ENCODE peak calls at places on chromosomes 6 and 20, in five cellular contexts. R, Y, O, X and V are unnamed samples.

GRCh38 chr20:21125072-21125848 is 622 bp upstream of the KIZ start:
- DNase-seq in R (peak; percentile 88), Y (peak; percentile 41), O (peak; percentile 51), X (no peak), V (peak; percentile 63)

GRCh38 chr6:90008908-90009501 is 114.7 kb downstream of the GJA10 start:
- DNase-seq in R (no peak), Y (peak; percentile 68), O (no peak), X (no peak), V (no peak)

GRCh38 chr6:122649701-122650100 is 39.5 kb downstream of the PKIB start:
- DNase-seq in R (no peak), Y (no peak), O (no peak), X (no peak), V (no peak)

GRCh38 chr20:10461495-10461894 is 26.4 kb downstream of the SLX4IP start:
- DNase-seq in R (no peak), Y (no peak), O (no peak), X (no peak), V (no peak)

GRCh38 chr6:101259446-101259845 is 134.1 kb upstream of the GRIK2 start:
- DNase-seq in R (no peak), Y (no peak), O (no peak), X (no peak), V (no peak)

GRCh38 chr6:36915599-36915998 is 29.8 kb downstream of the C6orf89 start:
- DNase-seq in R (no peak), Y (no peak), O (no peak), X (no peak), V (no peak)

GRCh38 chr20:50085481-50086365 is 27.2 kb downstream of the UBE2V1 start:
- DNase-seq in R (peak; percentile 81), Y (peak; percentile 73), O (no peak), X (no peak), V (peak; percentile 46)

GRCh38 chr6:25583099-25583498 is 68.9 kb upstream of the SCGN start:
- DNase-seq in R (no peak), Y (no peak), O (no peak), X (no peak), V (no peak)

DNA sequence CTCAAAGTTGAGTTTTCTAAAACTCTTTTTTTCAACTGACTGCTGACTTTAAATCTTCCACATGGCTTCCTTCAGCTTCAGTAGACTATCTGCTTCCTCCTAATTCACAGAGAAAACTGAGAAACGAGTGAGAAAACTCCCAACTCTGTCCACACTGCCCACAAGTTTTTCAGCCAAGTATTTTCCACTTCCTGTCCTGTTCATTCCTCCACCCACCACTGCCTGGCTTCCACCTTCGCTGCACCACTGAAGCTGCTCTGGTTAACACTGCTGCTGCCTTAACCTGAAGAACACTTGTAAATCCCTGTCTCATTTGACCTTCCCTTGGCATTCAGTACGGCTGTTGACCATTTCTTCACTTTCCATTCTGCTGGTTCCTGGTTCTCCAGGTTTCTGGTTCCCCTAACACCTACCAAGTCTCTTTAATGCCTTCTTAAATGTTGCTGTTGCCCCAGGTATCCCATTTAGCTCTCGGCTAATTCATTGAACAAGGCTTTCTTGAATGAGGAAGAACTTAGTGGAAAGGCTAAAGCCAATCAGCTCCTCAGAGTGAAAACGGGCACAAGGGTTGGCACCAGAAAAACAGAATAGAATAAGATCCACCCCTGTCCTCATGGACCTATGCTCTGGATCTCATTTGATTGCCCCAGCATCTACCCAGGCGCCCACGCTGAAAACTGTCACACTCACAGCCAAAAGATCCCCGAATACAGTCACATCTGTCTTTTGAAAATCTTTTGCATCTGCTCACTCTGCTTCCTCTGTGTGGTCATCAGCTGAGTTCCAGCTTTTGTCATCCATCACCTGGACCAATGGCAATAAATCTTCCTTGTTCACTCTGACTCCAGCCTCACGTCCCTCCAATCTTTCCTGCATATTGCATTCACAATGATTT is 104.4 kb upstream of the TAB2 start:
- DNase-seq in R (no peak), Y (no peak), O (no peak), X (no peak), V (no peak)
- H3K4me1 ChIP-seq in R (no peaks in the 10 kb centered on the region), Y (peaks cover 23% of the 10 kb centered on the region), O (no peaks in the 10 kb centered on the region), X (no peaks in the 10 kb centered on the region), V (no peaks in the 10 kb centered on the region)

GRCh38 chr6:44245912-44246662 is 814 bp upstream of the HSP90AB1 start:
- DNase-seq in R (peak; percentile 71), Y (peak; percentile 81), O (peak; percentile 94), X (no peak), V (peak; percentile 96)

GRCh38 chr6:44248579-44248978 is 1.7 kb downstream of the HSP90AB1 start:
- DNase-seq in R (no peak), Y (no peak), O (no peak), X (no peak), V (no peak)

GRCh38 chr6:44246663-44247337 is at the start of gene HSP90AB1:
- DNase-seq in R (peak; percentile 72), Y (peak; percentile 98), O (peak; percentile 97), X (peak; percentile 92), V (peak; percentile 96)

GRCh38 chr6:44249082-44249748 is 2.3 kb downstream of the HSP90AB1 start:
- DNase-seq in R (no peak), Y (no peak), O (no peak), X (no peak), V (no peak)

GRCh38 chr6:44247338-44248302 is 719 bp downstream of the HSP90AB1 start:
- DNase-seq in R (no peak), Y (peak; percentile 38), O (peak; percentile 83), X (no peak), V (peak; percentile 82)
- TF ChIP-seq POLR2A in R (peak; percentile 8), Y (no peak), O (no peak), X (no peak), V (no peak)

GRCh38 chr20:35984382-35984781 is 16.0 kb downstream of the CNBD2 start:
- DNase-seq in R (no peak), Y (no peak), O (no peak), X (no peak), V (no peak)

GRCh38 chr20:35978041-35978513 is 9.7 kb downstream of the CNBD2 start:
- DNase-seq in R (no peak), Y (peak; percentile 22), O (no peak), X (no peak), V (no peak)

GRCh38 chr20:35985789-35986188 is 17.4 kb downstream of the CNBD2 start:
- DNase-seq in R (no peak), Y (no peak), O (no peak), X (no peak), V (no peak)

GRCh38 chr20:35979528-35979927 is 11.1 kb downstream of the CNBD2 start:
- DNase-seq in R (no peak), Y (no peak), O (no peak), X (no peak), V (no peak)

GRCh38 chr20:35981969-35982368 is 13.6 kb downstream of the CNBD2 start:
- DNase-seq in R (no peak), Y (no peak), O (no peak), X (no peak), V (no peak)
- TF ChIP-seq CTCF in R (no peak), Y (no peak), O (no peak), X (no peak), V (no peak)

GRCh38 chr6:37936909-37937308 is 117.4 kb downstream of the ZFAND3 start:
- DNase-seq in R (no peak), Y (no peak), O (no peak), X (no peak), V (no peak)
- H3K4me1 ChIP-seq in R (peaks cover 13% of the 10 kb centered on the region), Y (peaks cover 7% of the 10 kb centered on the region), O (peaks cover 35% of the 10 kb centered on the region), X (peaks cover 6% of the 10 kb centered on the region), V (no peaks in the 10 kb centered on the region)